ENCODE peak calls at places on chromosomes 13 and 19, in eight cellular contexts. L is T-cell; Y is fibroblast of mammary gland; T is left cardiac atrium; B is stimulated activated CD8-positive, alpha-beta memory T cell treated with anti-CD3 and anti-CD28 coated beads, Interleukin-2, amount 100 ng/mL, for 1 hour; I is PC-9; S is Right ventricle myocardium inferior; Q is type B pancreatic cell. K is an unnamed sample.

GRCh38 chr19:2484178-2484937 is 8.4 kb downstream of the GADD45B start:
- DNase-seq in L (no peak), Y (no peak), T (no peak), B (no peak), I (no peak), S (no peak), Q (no peak), K (no peak)

GRCh38 chr19:38055655-38056521 is 148.9 kb downstream of the SIPA1L3 start:
- DNase-seq in L (no peak), Y (no peak), T (no peak), B (no peak), I (no peak), S (no peak), Q (no peak), K (no peak)

GRCh38 chr13:48400820-48401219 is 12.1 kb downstream of the LPAR6 start:
- DNase-seq in L (no peak), Y (peak), T (no peak), B (no peak), I (no peak), S (no peak), Q (no peak), K (no peak)

GRCh38 chr19:4051175-4052101 is 15.3 kb downstream of the ZBTB7A start:
- DNase-seq in L (no peak), Y (peak), T (peak), B (no peak), I (peak), S (peak), Q (no peak), K (peak)

GRCh38 chr19:16363133-16363851 is 38.7 kb downstream of the KLF2 start:
- DNase-seq in L (no peak), Y (no peak), T (no peak), B (no peak), I (peak), S (peak), Q (no peak), K (no peak)

GRCh38 chr13:84844473-84844872 is 954.7 kb downstream of the SLITRK6 start:
- DNase-seq in L (no peak), Y (no peak), T (no peak), B (no peak), I (no peak), S (no peak), Q (no peak), K (no peak)

GRCh38 chr13:42490676-42491075 is 83.3 kb upstream of the TNFSF11 start:
- DNase-seq in L (no peak), Y (no peak), T (no peak), B (no peak), I (no peak), S (no peak), Q (no peak), K (no peak)

GRCh38 chr13:51033431-51034185 is 77.5 kb downstream of the C13orf42 start:
- DNase-seq in L (no peak), Y (no peak), T (no peak), B (no peak), I (no peak), S (no peak), Q (no peak), K (no peak)

GRCh38 chr19:31066385-31066784 is 282.9 kb downstream of the TSHZ3 start:
- DNase-seq in L (no peak), Y (peak), T (no peak), B (no peak), I (no peak), S (no peak), Q (no peak), K (no peak)

GRCh38 chr13:42110410-42111155 is 62.1 kb downstream of the DGKH start:
- DNase-seq in L (no peak), Y (peak), T (no peak), B (no peak), I (no peak), S (no peak), Q (no peak), K (no peak)

GRCh38 chr13:35994131-35994966 is 136.8 kb downstream of the DCLK1 start:
- DNase-seq in L (no peak), Y (peak), T (peak), B (no peak), I (no peak), S (peak), Q (no peak), K (no peak)

GRCh38 chr19:48619692-48620565 is 623 bp downstream of the SPHK2 start:
- DNase-seq in L (no peak), Y (peak), T (peak), B (no peak), I (no peak), S (peak), Q (no peak), K (no peak)

GRCh38 chr13:28128926-28129325 is 9.4 kb upstream of the PAN3 start:
- DNase-seq in L (no peak), Y (no peak), T (no peak), B (no peak), I (no peak), S (no peak), Q (no peak), K (no peak)

GRCh38 chr19:54451331-54451871 is 2.4 kb downstream of the LENG8 start:
- DNase-seq in L (no peak), Y (peak), T (no peak), B (no peak), I (no peak), S (no peak), Q (no peak), K (peak)

GRCh38 chr19:46616631-46617322 is 8.1 kb downstream of the PTGIR start:
- DNase-seq in L (no peak), Y (peak), T (peak), B (no peak), I (peak), S (no peak), Q (no peak), K (peak)

GRCh38 chr19:39083599-39083982 is 577 bp upstream of the ACP7 start:
- DNase-seq in L (no peak), Y (no peak), T (no peak), B (no peak), I (no peak), S (no peak), Q (no peak), K (no peak)

GRCh38 chr19:51372649-51373504 is at the start of gene NKG7:
- DNase-seq in L (peak), Y (no peak), T (no peak), B (peak), I (no peak), S (no peak), Q (no peak), K (no peak)

GRCh38 chr19:41352609-41353465 is 885 bp downstream of the TGFB1 start:
- DNase-seq in L (peak), Y (peak), T (peak), B (peak), I (peak), S (peak), Q (peak), K (peak)

GRCh38 chr19:18388328-18389094 is 2.6 kb downstream of the GDF15 start:
- DNase-seq in L (peak), Y (peak), T (peak), B (peak), I (peak), S (peak), Q (peak), K (peak)

GRCh38 chr13:37046062-37046461 is 13.4 kb downstream of the SUPT20H start:
- DNase-seq in L (no peak), Y (no peak), T (no peak), B (no peak), I (no peak), S (no peak), Q (no peak), K (no peak)

GRCh38 chr13:46097015-46097414 is 7.8 kb downstream of the CPB2 start:
- DNase-seq in L (no peak), Y (peak), T (no peak), B (no peak), I (no peak), S (no peak), Q (no peak), K (no peak)

GRCh38 chr13:110463876-110464510 is 97.5 kb downstream of the RAB20 start:
- DNase-seq in L (no peak), Y (peak), T (no peak), B (no peak), I (no peak), S (no peak), Q (no peak), K (peak)

GRCh38 chr13:91459485-91459884 is 61.1 kb downstream of the GPC5 start:
- DNase-seq in L (no peak), Y (no peak), T (no peak), B (no peak), I (no peak), S (no peak), Q (no peak), K (no peak)